ENCODE peak calls at places on chromosomes 6 and 20, in six cellular contexts. O, R, H, J, G and P are unnamed samples. For H3K4me1, the result is how much of the 10 kb centered on the place peaks cover.

GRCh38 chr20:32037929-32038328 is 14.1 kb upstream of the HCK start:
- DNase-seq in G (no peak), O (no peak), R (no peak), H (peak), J (peak), P (no peak)

GRCh38 chr20:17525650-17526049 is 5.5 kb downstream of the BFSP1 start:
- DNase-seq in H (peak), O (no peak), R (peak), G (peak), J (peak), P (no peak)

GRCh38 chr6:133184798-133185380 is 56.3 kb upstream of the EYA4 start:
- DNase-seq in H (peak), G (peak), R (no peak), O (no peak), J (no peak), P (peak)

GRCh38 chr6:89459501-89459900 is 26.5 kb downstream of the ANKRD6 start:
- DNase-seq in O (no peak), R (no peak), G (no peak), H (no peak), J (no peak), P (no peak)

GRCh38 chr20:49276201-49276894 is 1.5 kb downstream of the ZNFX1 start:
- DNase-seq in H (peak), G (peak), O (peak), J (peak), R (no peak), P (peak)

GRCh38 chr6:142413111-142413510 is 111.3 kb downstream of the ADGRG6 start:
- DNase-seq in H (peak), J (no peak), O (no peak), G (no peak), R (no peak), P (no peak)

GRCh38 chr6:140462495-140463311 is 1088.3 kb upstream of the CITED2 start:
- DNase-seq in G (no peak), R (no peak), O (no peak), H (peak), J (peak), P (peak)

GRCh38 chr6:42877695-42878094 is 1.7 kb upstream of the RPL7L1 start:
- DNase-seq in G (no peak), J (no peak), O (no peak), H (no peak), R (no peak), P (no peak)

GRCh38 chr20:58086763-58087566 is 141.5 kb downstream of the ANKRD60 start:
- DNase-seq in H (peak), G (peak), R (no peak), J (peak), O (no peak), P (peak)

GRCh38 chr6:51613558-51613957 is 473.9 kb downstream of the PKHD1 start:
- DNase-seq in G (no peak), J (no peak), O (no peak), R (no peak), H (no peak), P (no peak)

GRCh38 chr20:44222969-44223368 is 12.4 kb upstream of the OSER1 start:
- DNase-seq in G (no peak), R (no peak), J (no peak), O (no peak), H (no peak), P (no peak)

GRCh38 chr6:134175532-134176282 is 123.3 kb upstream of the SLC2A12 start:
- DNase-seq in H (peak), R (peak), O (peak), J (peak), G (peak), P (peak)

GRCh38 chr20:62918137-62918536 is 8.2 kb downstream of the DIDO1 start:
- DNase-seq in J (no peak), H (no peak), G (peak), R (no peak), O (peak), P (no peak)

GRCh38 chr6:11900662-11901598 is 111.2 kb upstream of the HIVEP1 start:
- DNase-seq in R (no peak), J (no peak), O (no peak), G (peak), H (peak), P (no peak)

GRCh38 chr20:53387983-53388675 is 205.5 kb downstream of the ZNF217 start:
- DNase-seq in O (peak), R (no peak), J (no peak), G (no peak), H (no peak), P (no peak)

GRCh38 chr6:18277181-18278006 is 13.1 kb upstream of the DEK start:
- DNase-seq in H (peak), O (no peak), G (no peak), J (peak), R (no peak), P (no peak)
- H3K27ac ChIP-seq in H (no peak), O (no peak), G (no peak), J (no peak), R (no peak), P (no peak)

GRCh38 chr6:34340394-34340793 is 52.1 kb downstream of the NUDT3 start:
- DNase-seq in O (no peak), H (no peak), R (no peak), G (no peak), J (no peak), P (no peak)

GRCh38 chr6:34339971-34340370 is 52.5 kb downstream of the NUDT3 start:
- DNase-seq in G (no peak), R (no peak), J (no peak), H (no peak), O (no peak), P (no peak)

GRCh38 chr6:34342247-34342646 is 50.2 kb downstream of the NUDT3 start:
- DNase-seq in G (no peak), O (no peak), H (no peak), R (no peak), J (no peak), P (no peak)

GRCh38 chr6:34340906-34341480 is 51.5 kb downstream of the NUDT3 start:
- DNase-seq in G (no peak), J (no peak), O (no peak), H (no peak), R (no peak), P (no peak)

GRCh38 chr6:34341481-34341971 is 50.9 kb downstream of the NUDT3 start:
- DNase-seq in H (peak), R (peak), O (no peak), G (no peak), J (peak), P (no peak)
- H3K4me1 ChIP-seq in H (under half), R (under half), O (under half), G (under half), J (under half), P (under half)

DNA sequence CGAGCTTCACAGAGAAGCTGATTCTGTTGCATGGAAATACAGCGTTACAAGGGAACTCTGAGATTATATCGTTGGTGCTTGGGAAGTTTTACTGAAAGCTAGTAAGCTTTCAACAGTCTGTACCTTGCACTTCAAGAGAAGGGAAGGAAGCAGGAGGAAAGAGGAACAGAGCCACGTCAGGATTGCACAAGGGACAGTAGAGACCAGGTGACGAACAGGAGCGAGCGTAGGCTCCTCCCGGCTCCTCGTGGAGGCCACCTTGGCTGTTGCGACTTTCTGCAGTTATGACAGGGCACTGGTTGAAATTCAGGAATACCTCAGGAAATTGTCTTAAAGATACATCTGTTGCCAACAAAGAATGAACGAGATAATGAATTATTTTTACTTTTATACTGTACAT is 18.8 kb downstream of the RTF2 start:
- DNase-seq in H (no peak), R (no peak), G (no peak), J (no peak), O (no peak), P (no peak)
- H3K4me3 ChIP-seq in H (no peak), R (no peak), G (no peak), J (no peak), O (no peak), P (no peak)

DNA sequence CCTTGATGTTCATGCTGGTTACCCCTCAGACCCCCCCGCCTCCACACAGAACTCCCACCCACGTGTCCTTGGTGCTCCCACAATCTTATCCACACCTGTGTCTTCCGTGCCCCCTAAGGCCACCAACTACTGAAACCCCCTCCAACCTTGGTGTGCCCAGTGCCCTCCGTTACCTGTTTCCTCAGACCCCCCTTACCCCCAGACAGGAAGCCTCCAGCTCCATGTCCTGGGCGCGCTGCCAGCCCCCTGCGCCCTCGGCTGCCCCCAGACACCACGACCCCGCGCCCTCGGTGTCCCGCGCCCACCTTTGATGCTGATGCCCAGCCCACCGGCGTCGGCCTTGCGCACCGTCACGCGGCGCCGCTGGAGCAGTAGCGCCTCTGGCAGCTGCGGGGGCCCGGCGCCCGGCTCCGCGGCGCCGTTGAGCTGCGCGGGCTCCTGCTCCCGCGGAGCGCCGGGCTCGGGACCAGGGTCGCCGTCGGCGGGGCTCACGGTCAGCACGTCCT is 504 bp downstream of the SNTA1 start:
- DNase-seq in H (no peak), G (peak), J (no peak), R (peak), O (peak), P (no peak)
- H3K27ac ChIP-seq in H (peak), G (no peak), J (no peak), R (peak), O (no peak), P (peak)